ENCODE peak calls at places on chromosomes 5 and 9, in ten cellular contexts. Z is uterus; W is EL; T is stimulated activated CD8-positive, alpha-beta memory T cell treated with anti-CD3 and anti-CD28 coated beads, Interleukin-15, amount 100 ng/mL, for 24 hours; C is COR-L47; M is T-helper 1 cell; R is heart left ventricle; U is stimulated activated CD4-positive, alpha-beta T cell treated with anti-CD3 and anti-CD28 coated beads, Interleukin-12 subunit alpha, Interleukin-12 subunit beta, amount 100 ng/mL, for 4 hours; N is activated CD8-positive, alpha-beta memory T cell treated with anti-CD3 and anti-CD28 coated beads for 4 hours; S is AG20443. Q is an unnamed sample.

GRCh38 chr5:112668016-112668415 is 69.7 kb upstream of the APC start:
- DNase-seq in Z (no peak), W (peak; percentile 30), T (no peak), C (no peak), M (no peak), R (no peak), U (no peak), N (no peak), S (no peak), Q (no peak)

GRCh38 chr5:65624570-65625555 is at the start of the genes SHLD3 and TRAPPC13:
- DNase-seq in Z (peak; percentile 87), W (peak; percentile 89), T (peak; percentile 40), C (peak; percentile 90), M (peak; percentile 85), R (peak; percentile 77), U (peak; percentile 64), N (peak; percentile 62), S (peak; percentile 81), Q (peak; percentile 93)

GRCh38 chr5:43643750-43644149 is 40.8 kb downstream of the NNT start:
- DNase-seq in Z (no peak), W (no peak), T (no peak), C (no peak), M (no peak), R (no peak), U (no peak), N (no peak), S (no peak), Q (no peak)

GRCh38 chr5:137220523-137220927 is 278.6 kb downstream of the SPOCK1 start:
- DNase-seq in Z (no peak), W (peak; percentile 89), T (no peak), C (peak; percentile 64), M (no peak), R (no peak), U (no peak), N (no peak), S (peak; percentile 83), Q (peak; percentile 18)

GRCh38 chr9:127133739-127134167 is 11.3 kb upstream of the ANGPTL2 start:
- DNase-seq in Z (peak; percentile 88), W (peak; percentile 84), T (no peak), C (no peak), M (no peak), R (peak; percentile 73), U (no peak), N (no peak), S (peak; percentile 85), Q (peak; percentile 65)

GRCh38 chr9:76717611-76718010 is 46.6 kb upstream of the PCA3 start:
- DNase-seq in Z (no peak), W (peak; percentile 54), T (no peak), C (peak; percentile 19), M (no peak), R (no peak), U (no peak), N (no peak), S (peak; percentile 71), Q (no peak)

GRCh38 chr9:79651251-79651795 is 79.6 kb downstream of the TLE4 start:
- DNase-seq in Z (no peak), W (peak; percentile 50), T (no peak), C (no peak), M (no peak), R (peak; percentile 58), U (no peak), N (no peak), S (no peak), Q (no peak)

GRCh38 chr5:179623906-179624741 is 653 bp upstream of the HNRNPH1 start:
- DNase-seq in Z (peak; percentile 44), W (peak; percentile 94), T (no peak), C (no peak), M (no peak), R (peak; percentile 64), U (peak; percentile 39), N (peak; percentile 20), S (peak; percentile 90), Q (peak; percentile 44)

GRCh38 chr9:132185164-132186009 is 23.5 kb downstream of the NTNG2 start:
- DNase-seq in Z (no peak), W (no peak), T (no peak), C (no peak), M (no peak), R (no peak), U (no peak), N (no peak), S (peak; percentile 41), Q (peak; percentile 72)

GRCh38 chr5:36734422-36734821 is 128.0 kb downstream of the SLC1A3 start:
- DNase-seq in Z (no peak), W (peak; percentile 22), T (no peak), C (no peak), M (no peak), R (no peak), U (no peak), N (no peak), S (peak; percentile 35), Q (no peak)

GRCh38 chr5:65037845-65038815 is 269.4 kb downstream of the CWC27 start:
- DNase-seq in Z (no peak), W (no peak), T (no peak), C (peak; percentile 18), M (no peak), R (no peak), U (no peak), N (no peak), S (no peak), Q (peak; percentile 15)

GRCh38 chr9:106358331-106358730 is 504.6 kb upstream of the ZNF462 start:
- DNase-seq in Z (no peak), W (no peak), T (no peak), C (no peak), M (no peak), R (peak; percentile 37), U (no peak), N (no peak), S (no peak), Q (no peak)

GRCh38 chr9:99222416-99223280 is 566 bp downstream of the SEC61B start:
- DNase-seq in Z (no peak), W (no peak), T (no peak), C (no peak), M (no peak), R (peak; percentile 64), U (no peak), N (no peak), S (no peak), Q (no peak)

GRCh38 chr9:74963043-74963442 is 10.3 kb upstream of the C9orf40 start:
- DNase-seq in Z (no peak), W (no peak), T (no peak), C (no peak), M (no peak), R (no peak), U (no peak), N (no peak), S (no peak), Q (no peak)

GRCh38 chr5:179765400-179765799 is 28.4 kb upstream of the LTC4S start:
- DNase-seq in Z (no peak), W (peak; percentile 92), T (no peak), C (no peak), M (no peak), R (peak; percentile 78), U (no peak), N (no peak), S (peak; percentile 86), Q (no peak)

GRCh38 chr5:170854550-170854949 is 7.3 kb upstream of the RANBP17 start:
- DNase-seq in Z (no peak), W (no peak), T (no peak), C (no peak), M (no peak), R (no peak), U (no peak), N (no peak), S (no peak), Q (no peak)